ENCODE peak calls at places on chromosome 14, in ten cellular contexts. O, Q, Y, A, P, M, I, R, D and U are unnamed samples.

GRCh38 chr14:102819176-102819628 is 42.0 kb downstream of the TRAF3 start:
- DNase-seq in O (peak; percentile 60), Q (no peak), M (no peak), P (no peak), I (no peak), A (peak; percentile 63), D (no peak), Y (no peak), R (peak; percentile 35), U (peak; percentile 46)

GRCh38 chr14:101508948-101509729 is 52.2 kb upstream of the DIO3 start:
- DNase-seq in Y (no peak), I (no peak), Q (no peak), O (no peak), M (peak; percentile 66), D (no peak), R (no peak), P (no peak), A (no peak), U (no peak)

GRCh38 chr14:56514663-56515371 is 64.8 kb upstream of the TMEM260 start:
- DNase-seq in Y (no peak), A (no peak), O (no peak), Q (no peak), P (no peak), D (no peak), I (no peak), R (no peak), M (no peak), U (no peak)

GRCh38 chr14:49770212-49770817 is 2.4 kb downstream of the KLHDC2 start:
- DNase-seq in M (no peak), P (no peak), I (no peak), A (peak; percentile 15), Q (no peak), O (peak; percentile 98), Y (no peak), D (no peak), R (no peak), U (no peak)

GRCh38 chr14:58072288-58073071 is 79.5 kb downstream of the ARMH4 start:
- DNase-seq in O (peak; percentile 58), R (peak; percentile 30), Y (no peak), M (no peak), P (peak; percentile 48), I (peak; percentile 65), A (peak; percentile 65), D (peak; percentile 75), Q (peak; percentile 70), U (peak; percentile 20)

GRCh38 chr14:102209224-102209966 is 69.7 kb downstream of the WDR20 start:
- DNase-seq in Y (no peak), A (no peak), Q (no peak), O (peak; percentile 54), P (peak; percentile 72), I (no peak), M (peak; percentile 50), R (no peak), D (peak; percentile 54), U (no peak)

GRCh38 chr14:96192975-96193805 is 11.4 kb upstream of the BDKRB2 start:
- DNase-seq in Y (no peak), P (no peak), Q (no peak), I (no peak), A (no peak), D (no peak), M (no peak), R (no peak), O (no peak), U (no peak)

GRCh38 chr14:69968151-69968550 is 88.9 kb downstream of the SMOC1 start:
- DNase-seq in M (no peak), Y (no peak), O (no peak), R (no peak), A (no peak), I (no peak), P (no peak), D (no peak), Q (no peak), U (no peak)

GRCh38 chr14:71714225-71714624 is 218.0 kb upstream of the RGS6 start:
- DNase-seq in Y (no peak), A (no peak), Q (no peak), R (no peak), M (no peak), P (no peak), D (no peak), I (no peak), O (no peak), U (no peak)

GRCh38 chr14:24332094-24332983 is 2.5 kb downstream of the ADCY4 start:
- DNase-seq in Y (no peak), Q (no peak), I (no peak), D (peak; percentile 77), O (peak; percentile 84), R (peak; percentile 84), P (peak; percentile 96), A (peak; percentile 65), M (peak; percentile 84), U (peak; percentile 85)

GRCh38 chr14:24954037-24954696 is 95.8 kb downstream of the STXBP6 start:
- DNase-seq in I (no peak), A (no peak), D (no peak), P (no peak), M (no peak), R (no peak), O (no peak), Y (no peak), Q (no peak), U (no peak)

GRCh38 chr14:104293231-104293841 is 154.9 kb downstream of the KIF26A start:
- DNase-seq in R (no peak), I (no peak), D (no peak), Q (no peak), P (peak; percentile 72), M (peak; percentile 41), A (no peak), O (no peak), Y (no peak), U (no peak)

GRCh38 chr14:97888331-97888730 is 1091.1 kb downstream of the VRK1 start:
- DNase-seq in Q (no peak), I (no peak), O (no peak), M (no peak), R (no peak), P (no peak), D (no peak), Y (no peak), A (no peak), U (no peak)

GRCh38 chr14:54699087-54699530 is 132.2 kb downstream of the SAMD4A start:
- DNase-seq in I (no peak), P (no peak), Y (no peak), Q (no peak), R (no peak), A (no peak), O (no peak), D (peak; percentile 90), M (no peak), U (no peak)

DNA sequence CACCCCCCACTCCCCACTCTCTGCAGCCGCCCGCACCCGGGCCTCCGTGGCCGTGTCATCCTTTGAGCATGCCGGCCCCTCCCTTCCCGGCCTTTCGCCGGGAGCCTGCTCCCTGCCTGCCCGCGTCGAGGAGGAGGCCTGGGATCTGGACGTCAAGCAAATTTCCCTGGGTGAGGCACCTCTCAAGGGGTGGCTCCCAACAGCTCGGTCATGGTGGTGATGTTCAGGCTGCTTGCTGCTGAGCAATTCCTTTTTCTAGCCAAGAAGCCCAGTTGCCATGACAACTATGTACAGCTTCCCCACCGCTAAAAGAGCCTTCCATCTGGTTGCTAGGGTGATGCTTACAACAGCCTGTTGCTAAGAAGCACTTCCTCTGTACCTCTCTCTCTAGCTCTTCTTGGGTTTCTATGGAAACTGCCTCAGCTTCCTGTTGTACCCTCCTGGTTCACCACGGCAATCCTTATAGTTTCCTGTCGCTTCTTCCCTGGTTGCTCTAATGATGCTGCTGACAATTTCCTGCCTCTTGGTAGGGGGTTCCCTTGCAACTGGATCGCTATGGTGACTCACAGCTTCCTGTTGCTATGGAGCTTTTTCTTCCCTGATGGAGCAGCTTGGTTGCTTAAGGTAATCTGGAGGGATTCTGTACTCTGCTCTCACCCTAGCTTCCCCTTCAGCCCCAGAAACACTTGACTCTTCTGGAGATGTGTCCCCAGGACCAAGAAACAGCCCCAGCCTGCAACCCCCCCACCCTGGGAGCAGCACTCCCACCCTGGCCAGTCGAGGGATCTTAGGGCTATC is 11.0 kb downstream of the ZNF219 start:
- DNase-seq in Y (no peak), Q (peak; percentile 74), A (peak; percentile 84), I (no peak), O (peak; percentile 41), D (no peak), R (peak; percentile 75), P (peak; percentile 89), M (peak; percentile 85), U (peak; percentile 74)
- H3K36me3 ChIP-seq in Y (no peaks in the 10 kb centered on the region), Q (peaks cover 92% of the 10 kb centered on the region), A (peaks cover 15% of the 10 kb centered on the region), I (no peaks in the 10 kb centered on the region), O (peaks cover 4% of the 10 kb centered on the region), D (peaks cover 51% of the 10 kb centered on the region), R (no peaks in the 10 kb centered on the region), P (peaks cover 43% of the 10 kb centered on the region), M (peaks cover 10% of the 10 kb centered on the region), U (no peaks in the 10 kb centered on the region)

GRCh38 chr14:77066555-77067172 is 31.4 kb upstream of the CIPC start:
- DNase-seq in A (no peak), P (no peak), D (no peak), M (no peak), R (no peak), Q (no peak), Y (no peak), I (no peak), O (no peak), U (no peak)
- H3K36me3 ChIP-seq in A (no peaks in the 10 kb centered on the region), P (no peaks in the 10 kb centered on the region), D (no peaks in the 10 kb centered on the region), M (no peaks in the 10 kb centered on the region), R (no peaks in the 10 kb centered on the region), Q (no peaks in the 10 kb centered on the region), Y (no peaks in the 10 kb centered on the region), I (no peaks in the 10 kb centered on the region), O (no peaks in the 10 kb centered on the region), U (no peaks in the 10 kb centered on the region)

GRCh38 chr14:90853116-90853515 is 36.9 kb upstream of the TTC7B start:
- DNase-seq in I (no peak), Y (no peak), D (no peak), Q (no peak), P (no peak), M (no peak), O (no peak), A (no peak), R (no peak), U (no peak)
- H3K36me3 ChIP-seq in I (no peaks in the 10 kb centered on the region), Y (no peaks in the 10 kb centered on the region), D (no peaks in the 10 kb centered on the region), Q (no peaks in the 10 kb centered on the region), P (no peaks in the 10 kb centered on the region), M (no peaks in the 10 kb centered on the region), O (no peaks in the 10 kb centered on the region), A (no peaks in the 10 kb centered on the region), R (no peaks in the 10 kb centered on the region), U (no peaks in the 10 kb centered on the region)

DNA sequence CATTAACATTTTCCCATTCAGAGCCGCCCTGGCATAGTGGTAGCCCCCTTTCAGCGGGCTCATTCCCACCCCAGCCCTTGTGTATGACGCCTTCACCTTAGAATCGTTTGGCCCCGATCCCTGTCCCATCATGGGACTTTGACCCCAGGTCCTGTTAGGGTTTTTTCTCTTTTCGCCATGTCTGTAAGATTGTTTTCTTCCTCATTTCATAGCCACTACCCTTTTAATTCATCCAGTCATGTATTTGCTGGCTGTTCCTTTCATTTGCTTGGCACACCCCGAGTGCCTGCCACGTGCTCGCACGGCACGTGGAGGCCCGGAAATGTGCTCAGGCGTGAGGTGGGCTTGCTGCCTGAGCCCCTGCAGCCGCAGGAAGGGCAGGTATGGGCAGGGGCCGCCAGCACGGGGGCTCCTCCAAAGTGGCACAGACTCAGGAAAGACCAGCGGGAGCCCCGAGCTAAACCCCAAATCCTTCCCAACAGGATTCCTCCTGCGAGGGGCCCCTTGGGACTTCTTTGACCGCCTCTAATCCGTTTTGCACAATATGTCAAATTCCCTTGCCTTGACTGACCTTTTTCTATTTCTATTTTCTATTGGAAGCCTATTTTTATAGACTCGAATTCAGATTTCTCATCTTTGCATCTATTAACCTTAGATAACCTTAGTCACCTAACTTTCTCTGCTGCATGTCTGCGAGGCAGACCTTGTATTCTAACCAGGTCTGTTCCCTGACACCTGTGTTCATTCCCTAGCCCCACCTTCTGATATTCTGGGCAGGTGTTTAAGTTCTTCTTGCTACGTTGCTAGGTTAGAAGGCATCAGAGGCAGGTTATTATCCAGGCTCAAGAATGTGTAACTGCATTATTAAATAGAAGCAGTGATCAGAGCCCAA is 114.8 kb downstream of the EML1 start:
- DNase-seq in I (no peak), A (no peak), R (no peak), D (no peak), P (no peak), Y (no peak), M (no peak), Q (no peak), O (peak; percentile 71), U (no peak)
- H3K36me3 ChIP-seq in I (no peaks in the 10 kb centered on the region), A (no peaks in the 10 kb centered on the region), R (no peaks in the 10 kb centered on the region), D (no peaks in the 10 kb centered on the region), P (no peaks in the 10 kb centered on the region), Y (no peaks in the 10 kb centered on the region), M (peaks cover 1% of the 10 kb centered on the region), Q (peaks cover 93% of the 10 kb centered on the region), O (no peaks in the 10 kb centered on the region), U (no peaks in the 10 kb centered on the region)